ENCODE peak calls at places on chromosomes 4 and X, in four cellular contexts. S is stimulated activated CD4-positive, alpha-beta T cell treated with anti-CD3 and anti-CD28 coated beads, Interleukin-2, amount 100 ng/mL, for 4 hours; Q is lung microvascular endothelial cell; V is right lobe of liver. M is an unnamed sample.

GRCh38 chr4:139547979-139548378 is 8.0 kb downstream of the SETD7 start:
- DNase-seq in S (no peak), Q (no peak), V (no peak), M (no peak)

GRCh38 chrX:76850851-76851250 is 423.3 kb downstream of the MAGEE1 start:
- DNase-seq in S (no peak), Q (peak), V (no peak), M (no peak)

GRCh38 chrX:5458300-5458699 is 770.4 kb downstream of the NLGN4X start:
- DNase-seq in S (no peak), Q (no peak), V (no peak), M (no peak)

GRCh38 chr4:121227254-121227867 is 63.2 kb upstream of the TNIP3 start:
- DNase-seq in S (no peak), Q (no peak), V (no peak), M (no peak)

GRCh38 chr4:46955601-46956000 is 37.8 kb downstream of the GABRA4 start:
- DNase-seq in S (no peak), Q (no peak), V (no peak), M (no peak)

GRCh38 chrX:25523574-25523973 is 507.8 kb upstream of the ARX start:
- DNase-seq in S (no peak), Q (peak), V (no peak), M (no peak)

GRCh38 chr4:158914178-158914577 is 145.4 kb downstream of the FNIP2 start:
- DNase-seq in S (no peak), Q (no peak), V (no peak), M (no peak)

GRCh38 chr4:52729586-52729985 is 21.6 kb downstream of the ERVMER34-1 start:
- DNase-seq in S (no peak), Q (no peak), V (no peak), M (no peak)

GRCh38 chr4:8917321-8917811 is 45.7 kb upstream of the HMX1 start:
- DNase-seq in S (no peak), Q (no peak), V (no peak), M (peak)

GRCh38 chrX:32155044-32155638 is 1056.2 kb downstream of the DMD start:
- DNase-seq in S (no peak), Q (no peak), V (no peak), M (no peak)

GRCh38 chr4:44927361-44928061 is 201.2 kb upstream of the GNPDA2 start:
- DNase-seq in S (no peak), Q (peak), V (no peak), M (no peak)

GRCh38 chr4:140567722-140568121 is 1.0 kb downstream of the UCP1 start:
- DNase-seq in S (no peak), Q (peak), V (no peak), M (no peak)

GRCh38 chrX:110145854-110146253 is 142.9 kb downstream of the TMEM164 start:
- DNase-seq in S (no peak), Q (peak), V (no peak), M (no peak)

GRCh38 chr4:113328514-113328913 is 279.1 kb downstream of the ANK2 start:
- DNase-seq in S (no peak), Q (peak), V (no peak), M (no peak)

GRCh38 chr4:124839786-124840390 is 127.4 kb upstream of the ANKRD50 start:
- DNase-seq in S (no peak), Q (peak), V (no peak), M (no peak)

GRCh38 chr4:5365071-5366008 is 314.1 kb downstream of the STK32B start:
- DNase-seq in S (no peak), Q (peak), V (no peak), M (no peak)

GRCh38 chr4:187071896-187072295 is 348.2 kb upstream of the FAT1 start:
- DNase-seq in S (no peak), Q (no peak), V (no peak), M (no peak)

GRCh38 chrX:69428216-69428615 is 75.9 kb upstream of the NALF2 start:
- DNase-seq in S (no peak), Q (no peak), V (no peak), M (no peak)

GRCh38 chr4:88219099-88219498 is 60.7 kb upstream of the ABCG2 start:
- DNase-seq in S (no peak), Q (peak), V (no peak), M (no peak)

GRCh38 chrX:11386001-11386523 is 92.8 kb downstream of the AMELX start:
- DNase-seq in S (no peak), Q (no peak), V (no peak), M (no peak)

GRCh38 chr4:87978656-87979055 is 3.1 kb downstream of the SPP1 start:
- DNase-seq in S (no peak), Q (no peak), V (no peak), M (no peak)

GRCh38 chrX:57121162-57121741 is at the start of gene SPIN2B:
- DNase-seq in S (peak), Q (peak), V (peak), M (peak)

GRCh38 chrX:46308106-46308505 is 237.1 kb downstream of the ZNF674 start:
- DNase-seq in S (no peak), Q (no peak), V (no peak), M (no peak)

GRCh38 chr4:31741321-31741720 is 1021.2 kb downstream of the PCDH7 start:
- DNase-seq in S (no peak), Q (no peak), V (no peak), M (no peak)

GRCh38 chr4:53489279-53489889 is 101.9 kb downstream of the LNX1 start:
- DNase-seq in S (no peak), Q (no peak), V (no peak), M (no peak)

GRCh38 chr4:3440011-3440410 is 1.8 kb upstream of the HGFAC start:
- DNase-seq in S (no peak), Q (no peak), V (no peak), M (no peak)

GRCh38 chr4:149291463-149291862 is 524.2 kb downstream of the IQCM start:
- DNase-seq in S (no peak), Q (peak), V (no peak), M (no peak)

GRCh38 chrX:46599051-46599560 is 25.5 kb downstream of the CHST7 start:
- DNase-seq in S (no peak), Q (no peak), V (no peak), M (no peak)

GRCh38 chr4:73221734-73222133 is 36.9 kb downstream of the ANKRD17 start:
- DNase-seq in S (no peak), Q (peak), V (no peak), M (no peak)

GRCh38 chrX:69133561-69134542 is 31.4 kb downstream of the PJA1 start:
- DNase-seq in S (no peak), Q (peak), V (no peak), M (no peak)